ENCODE peak calls at places on chromosomes 3 and 15, in nine cellular contexts. One of them, this sample, is unnamed.

GRCh38 chr3:193977622-193978021 is 158.3 kb upstream of the HES1 start:
- DNase-seq in GM20000: no peak
- DNase-seq in A172: no peak
- DNase-seq in breast epithelium: no peak
- DNase-seq in effector memory CD8-positive, alpha-beta T cell: no peak
- DNase-seq in stimulated activated CD8-positive, alpha-beta memory T cell treated with anti-CD3 and anti-CD28 coated beads, Interleukin-7, amount 100 ng/mL, for 1 hour: no peak
- DNase-seq in NCI-H748 treated with DMSO at 0.1 percent for 48 hours: no peak
- DNase-seq in cardiac septum: no peak
- DNase-seq in HEK293T: no peak
- DNase-seq in this sample: no peak

GRCh38 chr15:82942691-82943090 is 9.8 kb downstream of the HOMER2 start:
- DNase-seq in GM20000: no peak
- DNase-seq in A172: peak
- DNase-seq in breast epithelium: peak
- DNase-seq in effector memory CD8-positive, alpha-beta T cell: no peak
- DNase-seq in stimulated activated CD8-positive, alpha-beta memory T cell treated with anti-CD3 and anti-CD28 coated beads, Interleukin-7, amount 100 ng/mL, for 1 hour: no peak
- DNase-seq in NCI-H748 treated with DMSO at 0.1 percent for 48 hours: no peak
- DNase-seq in cardiac septum: no peak
- DNase-seq in HEK293T: no peak
- DNase-seq in this sample: peak

GRCh38 chr3:111248406-111248805 is 176.8 kb downstream of the NECTIN3 start:
- DNase-seq in GM20000: no peak
- DNase-seq in A172: no peak
- DNase-seq in breast epithelium: no peak
- DNase-seq in effector memory CD8-positive, alpha-beta T cell: no peak
- DNase-seq in stimulated activated CD8-positive, alpha-beta memory T cell treated with anti-CD3 and anti-CD28 coated beads, Interleukin-7, amount 100 ng/mL, for 1 hour: no peak
- DNase-seq in NCI-H748 treated with DMSO at 0.1 percent for 48 hours: no peak
- DNase-seq in cardiac septum: no peak
- DNase-seq in HEK293T: no peak
- DNase-seq in this sample: no peak

GRCh38 chr3:169660709-169661566 is 2.6 kb downstream of the MECOM start:
- DNase-seq in GM20000: peak
- DNase-seq in A172: no peak
- DNase-seq in breast epithelium: no peak
- DNase-seq in effector memory CD8-positive, alpha-beta T cell: no peak
- DNase-seq in stimulated activated CD8-positive, alpha-beta memory T cell treated with anti-CD3 and anti-CD28 coated beads, Interleukin-7, amount 100 ng/mL, for 1 hour: no peak
- DNase-seq in NCI-H748 treated with DMSO at 0.1 percent for 48 hours: no peak
- DNase-seq in cardiac septum: no peak
- DNase-seq in HEK293T: no peak
- DNase-seq in this sample: no peak

GRCh38 chr3:45473841-45474240 is 85.5 kb downstream of the LARS2 start:
- DNase-seq in GM20000: no peak
- DNase-seq in A172: peak
- DNase-seq in breast epithelium: no peak
- DNase-seq in effector memory CD8-positive, alpha-beta T cell: no peak
- DNase-seq in stimulated activated CD8-positive, alpha-beta memory T cell treated with anti-CD3 and anti-CD28 coated beads, Interleukin-7, amount 100 ng/mL, for 1 hour: no peak
- DNase-seq in NCI-H748 treated with DMSO at 0.1 percent for 48 hours: no peak
- DNase-seq in cardiac septum: no peak
- DNase-seq in HEK293T: no peak
- DNase-seq in this sample: peak

GRCh38 chr3:130834476-130834875 is 59.4 kb upstream of the ATP2C1 start:
- DNase-seq in GM20000: no peak
- DNase-seq in A172: peak
- DNase-seq in breast epithelium: no peak
- DNase-seq in effector memory CD8-positive, alpha-beta T cell: no peak
- DNase-seq in stimulated activated CD8-positive, alpha-beta memory T cell treated with anti-CD3 and anti-CD28 coated beads, Interleukin-7, amount 100 ng/mL, for 1 hour: no peak
- DNase-seq in NCI-H748 treated with DMSO at 0.1 percent for 48 hours: no peak
- DNase-seq in cardiac septum: no peak
- DNase-seq in HEK293T: no peak
- DNase-seq in this sample: peak

GRCh38 chr15:31062310-31062964 is 39.1 kb downstream of the TRPM1 start:
- DNase-seq in GM20000: no peak
- DNase-seq in A172: no peak
- DNase-seq in breast epithelium: no peak
- DNase-seq in effector memory CD8-positive, alpha-beta T cell: no peak
- DNase-seq in stimulated activated CD8-positive, alpha-beta memory T cell treated with anti-CD3 and anti-CD28 coated beads, Interleukin-7, amount 100 ng/mL, for 1 hour: no peak
- DNase-seq in NCI-H748 treated with DMSO at 0.1 percent for 48 hours: no peak
- DNase-seq in cardiac septum: no peak
- DNase-seq in HEK293T: no peak
- DNase-seq in this sample: peak

GRCh38 chr3:141542989-141543388 is 56.2 kb downstream of the RASA2 start:
- DNase-seq in GM20000: no peak
- DNase-seq in A172: no peak
- DNase-seq in breast epithelium: no peak
- DNase-seq in effector memory CD8-positive, alpha-beta T cell: no peak
- DNase-seq in stimulated activated CD8-positive, alpha-beta memory T cell treated with anti-CD3 and anti-CD28 coated beads, Interleukin-7, amount 100 ng/mL, for 1 hour: no peak
- DNase-seq in NCI-H748 treated with DMSO at 0.1 percent for 48 hours: no peak
- DNase-seq in cardiac septum: no peak
- DNase-seq in HEK293T: no peak
- DNase-seq in this sample: no peak

GRCh38 chr3:41200669-41201021 is 1.3 kb downstream of the CTNNB1 start:
- DNase-seq in GM20000: peak
- DNase-seq in A172: peak
- DNase-seq in breast epithelium: no peak
- DNase-seq in effector memory CD8-positive, alpha-beta T cell: no peak
- DNase-seq in stimulated activated CD8-positive, alpha-beta memory T cell treated with anti-CD3 and anti-CD28 coated beads, Interleukin-7, amount 100 ng/mL, for 1 hour: no peak
- DNase-seq in NCI-H748 treated with DMSO at 0.1 percent for 48 hours: no peak
- DNase-seq in cardiac septum: no peak
- DNase-seq in HEK293T: no peak
- DNase-seq in this sample: no peak

GRCh38 chr3:161369531-161369930 is 1.8 kb downstream of the SPTSSB start:
- DNase-seq in GM20000: no peak
- DNase-seq in A172: no peak
- DNase-seq in breast epithelium: no peak
- DNase-seq in effector memory CD8-positive, alpha-beta T cell: no peak
- DNase-seq in stimulated activated CD8-positive, alpha-beta memory T cell treated with anti-CD3 and anti-CD28 coated beads, Interleukin-7, amount 100 ng/mL, for 1 hour: no peak
- DNase-seq in NCI-H748 treated with DMSO at 0.1 percent for 48 hours: no peak
- DNase-seq in cardiac septum: no peak
- DNase-seq in HEK293T: no peak
- DNase-seq in this sample: no peak

GRCh38 chr3:183449791-183450190 is 21.4 kb upstream of the MCF2L2 start:
- DNase-seq in GM20000: no peak
- DNase-seq in A172: no peak
- DNase-seq in breast epithelium: no peak
- DNase-seq in effector memory CD8-positive, alpha-beta T cell: no peak
- DNase-seq in stimulated activated CD8-positive, alpha-beta memory T cell treated with anti-CD3 and anti-CD28 coated beads, Interleukin-7, amount 100 ng/mL, for 1 hour: no peak
- DNase-seq in NCI-H748 treated with DMSO at 0.1 percent for 48 hours: no peak
- DNase-seq in cardiac septum: no peak
- DNase-seq in HEK293T: no peak
- DNase-seq in this sample: no peak

GRCh38 chr3:128449111-128449638 is 17.5 kb downstream of the DNAJB8 start:
- DNase-seq in GM20000: no peak
- DNase-seq in A172: no peak
- DNase-seq in breast epithelium: no peak
- DNase-seq in effector memory CD8-positive, alpha-beta T cell: no peak
- DNase-seq in stimulated activated CD8-positive, alpha-beta memory T cell treated with anti-CD3 and anti-CD28 coated beads, Interleukin-7, amount 100 ng/mL, for 1 hour: no peak
- DNase-seq in NCI-H748 treated with DMSO at 0.1 percent for 48 hours: no peak
- DNase-seq in cardiac septum: no peak
- DNase-seq in HEK293T: no peak
- DNase-seq in this sample: no peak

GRCh38 chr15:65076486-65077290 is at the start of gene KBTBD13:
- DNase-seq in GM20000: no peak
- DNase-seq in A172: no peak
- DNase-seq in breast epithelium: no peak
- DNase-seq in effector memory CD8-positive, alpha-beta T cell: no peak
- DNase-seq in stimulated activated CD8-positive, alpha-beta memory T cell treated with anti-CD3 and anti-CD28 coated beads, Interleukin-7, amount 100 ng/mL, for 1 hour: no peak
- DNase-seq in NCI-H748 treated with DMSO at 0.1 percent for 48 hours: no peak
- DNase-seq in cardiac septum: no peak
- DNase-seq in HEK293T: no peak
- DNase-seq in this sample: no peak

GRCh38 chr15:34905047-34905446 is 64.5 kb downstream of the AQR start:
- DNase-seq in GM20000: no peak
- DNase-seq in A172: no peak
- DNase-seq in breast epithelium: no peak
- DNase-seq in effector memory CD8-positive, alpha-beta T cell: no peak
- DNase-seq in stimulated activated CD8-positive, alpha-beta memory T cell treated with anti-CD3 and anti-CD28 coated beads, Interleukin-7, amount 100 ng/mL, for 1 hour: no peak
- DNase-seq in NCI-H748 treated with DMSO at 0.1 percent for 48 hours: no peak
- DNase-seq in cardiac septum: no peak
- DNase-seq in HEK293T: no peak
- DNase-seq in this sample: no peak

GRCh38 chr3:195556390-195556789 is 13.3 kb upstream of the PPP1R2 start:
- DNase-seq in GM20000: peak
- DNase-seq in A172: no peak
- DNase-seq in breast epithelium: no peak
- DNase-seq in effector memory CD8-positive, alpha-beta T cell: no peak
- DNase-seq in stimulated activated CD8-positive, alpha-beta memory T cell treated with anti-CD3 and anti-CD28 coated beads, Interleukin-7, amount 100 ng/mL, for 1 hour: no peak
- DNase-seq in NCI-H748 treated with DMSO at 0.1 percent for 48 hours: peak
- DNase-seq in cardiac septum: no peak
- DNase-seq in HEK293T: peak
- DNase-seq in this sample: no peak

GRCh38 chr3:49859576-49860305 is 3.4 kb upstream of the TRAIP start:
- DNase-seq in GM20000: no peak
- DNase-seq in A172: no peak
- DNase-seq in breast epithelium: no peak
- DNase-seq in effector memory CD8-positive, alpha-beta T cell: no peak
- DNase-seq in stimulated activated CD8-positive, alpha-beta memory T cell treated with anti-CD3 and anti-CD28 coated beads, Interleukin-7, amount 100 ng/mL, for 1 hour: no peak
- DNase-seq in NCI-H748 treated with DMSO at 0.1 percent for 48 hours: no peak
- DNase-seq in cardiac septum: no peak
- DNase-seq in HEK293T: no peak
- DNase-seq in this sample: no peak

This sample was measured in GM04504.